ENCODE peak calls at places on chromosomes 16 and 17, in four cellular contexts. V, O, Q and W are unnamed samples.

GRCh38 chr17:12296120-12296727 is 275.5 kb downstream of the MAP2K4 start:
- DNase-seq in V (peak), O (no peak), Q (no peak), W (no peak)

GRCh38 chr17:40309938-40310510 is 1.0 kb downstream of the RARA start:
- DNase-seq in O (no peak), Q (no peak), V (no peak), W (no peak)

GRCh38 chr17:14730821-14731220 is 429.9 kb downstream of the HS3ST3B1 start:
- DNase-seq in V (no peak), Q (no peak), O (no peak), W (no peak)

GRCh38 chr17:4221899-4222659 is 41.7 kb downstream of the ANKFY1 start:
- DNase-seq in Q (no peak), V (no peak), O (no peak), W (no peak)

GRCh38 chr16:61182416-61182815 is 853.8 kb downstream of the CDH8 start:
- DNase-seq in V (no peak), Q (no peak), O (no peak), W (no peak)

GRCh38 chr17:50362661-50363060 is 10.3 kb downstream of the MRPL27 start:
- DNase-seq in O (no peak), Q (no peak), V (no peak), W (no peak)

GRCh38 chr17:62653831-62654829 is 26.7 kb downstream of the MRC2 start:
- DNase-seq in O (no peak), Q (peak), V (peak), W (no peak)

GRCh38 chr16:57752581-57753447 is 17.2 kb downstream of the KATNB1 start:
- DNase-seq in V (no peak), Q (no peak), O (no peak), W (no peak)

GRCh38 chr17:17204635-17205231 is 1.4 kb downstream of the PLD6 start:
- DNase-seq in V (no peak), O (no peak), Q (no peak), W (no peak)

GRCh38 chr17:40622509-40622928 is 25.1 kb downstream of the SMARCE1 start:
- DNase-seq in O (no peak), Q (no peak), V (no peak), W (no peak)

GRCh38 chr16:28204622-28205021 is 7.1 kb downstream of the XPO6 start:
- DNase-seq in Q (no peak), V (no peak), O (no peak), W (no peak)

GRCh38 chr17:27475070-27475673 is 18.9 kb downstream of the KSR1 start:
- DNase-seq in V (no peak), O (no peak), Q (no peak), W (no peak)

GRCh38 chr17:71966459-71967313 is 154.1 kb upstream of the SOX9 start:
- DNase-seq in Q (no peak), V (no peak), O (no peak), W (no peak)

GRCh38 chr17:28177351-28177750 is 134.9 kb downstream of the NLK start:
- DNase-seq in O (no peak), Q (no peak), V (peak), W (no peak)

GRCh38 chr17:59746849-59747445 is 39.5 kb downstream of the VMP1 start:
- DNase-seq in V (peak), Q (peak), O (peak), W (peak)

GRCh38 chr17:17487998-17488397 is 8.2 kb downstream of the RASD1 start:
- DNase-seq in V (no peak), O (no peak), Q (no peak), W (no peak)

GRCh38 chr17:79132271-79133064 is 57.8 kb downstream of the ENGASE start:
- DNase-seq in V (no peak), Q (no peak), O (no peak), W (no peak)

GRCh38 chr16:74797414-74797813 is 22.8 kb upstream of the FA2H start:
- DNase-seq in O (no peak), V (no peak), Q (no peak), W (no peak)
- TF ChIP-seq MAZ in O (no peak), V (no peak), Q (no peak), W (no peak)

DNA sequence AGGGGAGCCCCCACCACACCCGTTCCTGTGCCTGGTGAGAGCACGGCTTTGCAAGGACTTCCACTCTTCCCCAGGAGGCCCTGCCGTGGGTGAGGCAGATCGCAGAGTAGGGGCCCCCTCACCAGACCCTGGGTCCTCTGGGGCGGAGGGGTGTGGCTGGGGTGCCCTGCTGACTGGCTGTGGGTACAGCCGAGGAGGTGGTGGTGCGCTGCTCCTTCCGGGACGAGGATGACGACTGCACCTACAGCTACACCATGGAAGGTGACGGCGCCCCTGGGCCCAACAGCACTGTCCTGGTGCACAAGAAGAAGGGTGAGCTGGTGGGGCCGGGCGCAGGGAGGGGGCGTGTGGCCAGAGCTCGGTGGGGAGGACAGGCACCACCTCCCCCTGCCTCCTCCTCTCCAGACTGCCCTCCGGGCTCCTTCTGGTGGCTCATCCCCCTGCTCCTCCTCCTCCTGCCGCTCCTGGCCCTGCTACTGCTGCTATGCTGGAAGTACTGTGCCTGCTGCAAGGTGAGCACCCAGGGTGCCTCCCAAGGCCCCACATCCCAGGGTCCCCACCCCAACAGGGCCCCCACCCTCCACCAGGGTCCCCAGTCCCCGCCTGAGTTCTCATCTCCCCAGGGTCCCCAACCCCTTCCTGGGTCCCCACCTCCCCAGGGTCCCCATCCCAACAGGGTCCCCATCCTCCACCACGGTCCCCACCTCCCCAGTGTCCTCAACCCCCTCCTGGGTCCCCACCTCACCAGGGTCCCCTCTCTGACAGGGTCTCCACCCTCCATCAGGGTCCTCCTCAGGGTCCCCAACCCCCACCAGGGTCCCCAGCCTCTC is 16.1 kb downstream of the ITGB4 start:
- DNase-seq in O (no peak), Q (no peak), V (no peak), W (no peak)
- H3K27ac ChIP-seq in O (no peak), Q (no peak), V (no peak), W (no peak)

DNA sequence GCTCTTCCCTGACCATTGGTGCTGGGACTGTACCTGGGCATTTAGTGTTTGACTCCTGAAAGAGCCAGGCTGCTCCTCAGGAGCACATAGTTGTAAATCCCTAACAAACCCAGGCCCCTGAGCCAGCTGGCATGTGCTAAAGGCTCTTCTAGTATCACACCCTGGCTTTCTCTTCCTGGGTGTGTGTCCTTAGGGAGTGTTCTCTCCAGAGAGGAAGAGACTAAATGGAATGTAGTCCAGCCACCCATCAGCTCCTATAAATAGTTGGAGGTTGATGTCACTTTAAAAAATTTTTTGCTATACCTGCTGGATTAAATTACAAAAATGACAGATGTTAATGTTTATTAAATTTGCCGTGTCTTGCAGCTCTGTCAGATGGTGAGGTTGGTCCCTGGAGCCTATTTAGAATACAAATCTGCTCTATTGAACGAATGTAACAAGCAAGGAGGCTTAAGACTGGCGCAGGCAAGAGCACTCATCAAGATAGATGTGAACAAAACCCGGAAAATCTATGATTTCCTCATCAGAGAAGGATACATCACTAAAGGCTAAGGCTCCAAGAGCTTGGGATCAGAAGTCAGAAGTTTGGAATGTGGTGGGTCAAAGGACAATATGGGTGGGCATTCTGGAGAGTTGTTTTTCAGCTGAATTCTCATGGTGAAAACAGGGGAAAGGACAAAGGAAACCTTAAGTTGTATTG is 13.1 kb upstream of the DUSP14 start:
- DNase-seq in Q (no peak), O (peak), V (peak), W (no peak)
- TF ChIP-seq MAZ in Q (no peak), O (no peak), V (no peak), W (no peak)

DNA sequence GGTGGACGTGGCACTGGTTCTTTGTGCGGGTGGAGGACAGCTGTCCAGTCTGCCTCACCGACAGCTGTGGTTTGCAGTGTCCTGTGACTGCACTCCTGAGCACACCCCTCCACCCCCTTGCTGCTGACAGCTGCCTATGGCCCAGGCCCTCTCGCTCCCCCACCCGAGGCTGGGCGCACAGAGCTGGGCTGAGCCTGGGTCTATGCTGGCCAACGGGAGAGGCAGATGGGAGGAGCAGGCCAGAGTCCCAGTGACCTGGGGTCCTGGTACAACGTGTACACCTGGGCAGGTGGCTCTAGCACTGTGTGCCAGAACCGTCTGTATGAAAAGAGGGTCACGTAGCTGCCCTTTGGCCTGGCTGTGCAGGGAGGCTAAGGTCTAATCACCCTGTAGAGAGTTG is 30.5 kb downstream of the BAIAP2 start:
- DNase-seq in O (no peak), V (no peak), Q (no peak), W (no peak)
- H3K27ac ChIP-seq in O (no peak), V (no peak), Q (no peak), W (no peak)